ENCODE peak calls at places on chromosome 6, in eight cellular contexts. N is lung; G is CD8-positive, alpha-beta memory T cell; C is transverse colon; R is psoas muscle; P is mammary epithelial cell; M is heart right ventricle; S is AG04450. B is an unnamed sample.

GRCh38 chr6:40187654-40188053 is 253.4 kb upstream of the MOCS1 start:
- DNase-seq in R (no peak), M (no peak), G (no peak), S (no peak), N (no peak), P (no peak), C (no peak), B (no peak)

GRCh38 chr6:45759134-45759849 is 256.4 kb downstream of the CLIC5 start:
- DNase-seq in M (no peak), G (no peak), N (no peak), R (no peak), C (no peak), S (no peak), P (no peak), B (no peak)

GRCh38 chr6:168637853-168638252 is 196.9 kb downstream of the SMOC2 start:
- DNase-seq in P (no peak), S (no peak), M (no peak), N (no peak), G (no peak), C (peak; percentile 65), R (no peak), B (no peak)

GRCh38 chr6:149566372-149567193 is at the start of gene GINM1:
- DNase-seq in P (peak; percentile 46), N (peak; percentile 41), G (peak; percentile 68), C (peak; percentile 66), S (no peak), M (peak; percentile 59), R (peak; percentile 59), B (no peak)

GRCh38 chr6:147061152-147061551 is 143.1 kb upstream of the STXBP5 start:
- DNase-seq in G (no peak), R (no peak), M (no peak), N (no peak), P (no peak), C (no peak), S (no peak), B (no peak)

GRCh38 chr6:127484207-127484858 is 25.1 kb upstream of the KIAA0408 start:
- DNase-seq in M (no peak), S (no peak), G (no peak), N (no peak), C (no peak), P (peak; percentile 45), R (no peak), B (no peak)

GRCh38 chr6:20905377-20905776 is 371.1 kb downstream of the CDKAL1 start:
- DNase-seq in G (no peak), P (no peak), M (no peak), R (no peak), N (no peak), S (no peak), C (no peak), B (no peak)

GRCh38 chr6:89081423-89082322 is 1.1 kb downstream of the PNRC1 start:
- DNase-seq in C (peak; percentile 99), R (peak; percentile 100), P (peak; percentile 92), S (peak; percentile 91), G (peak; percentile 99), M (peak; percentile 100), N (peak; percentile 99), B (peak; percentile 98)

GRCh38 chr6:15575357-15576037 is 87.3 kb downstream of the DTNBP1 start:
- DNase-seq in P (no peak), R (no peak), C (no peak), S (no peak), M (no peak), N (no peak), G (no peak), B (no peak)

GRCh38 chr6:90343581-90343980 is 46.9 kb upstream of the BACH2 start:
- DNase-seq in G (no peak), M (no peak), P (no peak), N (no peak), R (peak; percentile 20), C (no peak), S (no peak), B (no peak)

GRCh38 chr6:152099816-152100618 is 292.5 kb downstream of the ESR1 start:
- DNase-seq in G (no peak), R (peak; percentile 56), N (peak; percentile 46), P (peak; percentile 51), M (peak; percentile 41), S (no peak), C (peak; percentile 10), B (no peak)

GRCh38 chr6:29727637-29728036 is 4.4 kb downstream of the HLA-F start:
- DNase-seq in M (no peak), N (no peak), P (no peak), S (no peak), R (no peak), G (no peak), C (no peak), B (no peak)
- H3K27ac ChIP-seq in M (no peak overlapping the region), N (no peak overlapping the region), P (no peak overlapping the region), S (no peak overlapping the region), R (no peak overlapping the region), G (no peak overlapping the region), C (no peak overlapping the region), B (no peak overlapping the region)

GRCh38 chr6:144781836-144782235 is 496.7 kb downstream of the UTRN start:
- DNase-seq in G (no peak), M (no peak), C (no peak), S (no peak), R (no peak), N (no peak), P (no peak), B (no peak)

GRCh38 chr6:144778773-144779531 is 493.8 kb downstream of the UTRN start:
- DNase-seq in S (no peak), N (no peak), C (no peak), R (no peak), G (no peak), P (peak; percentile 6), M (no peak), B (no peak)

GRCh38 chr6:144776031-144776819 is 491.1 kb downstream of the UTRN start:
- DNase-seq in S (no peak), G (no peak), R (no peak), C (no peak), P (no peak), N (no peak), M (no peak), B (no peak)

GRCh38 chr6:144778056-144778455 is 492.9 kb downstream of the UTRN start:
- DNase-seq in C (no peak), S (no peak), R (no peak), P (no peak), N (no peak), G (no peak), M (no peak), B (no peak)

GRCh38 chr6:144777249-144777648 is 492.1 kb downstream of the UTRN start:
- DNase-seq in S (no peak), P (no peak), M (no peak), N (no peak), R (no peak), C (no peak), G (no peak), B (no peak)
- H3K27ac ChIP-seq in S (no peak overlapping the region), P (no peak overlapping the region), M (no peak overlapping the region), N (no peak overlapping the region), R (no peak overlapping the region), C (no peak overlapping the region), G (no peak overlapping the region), B (no peak overlapping the region)

DNA sequence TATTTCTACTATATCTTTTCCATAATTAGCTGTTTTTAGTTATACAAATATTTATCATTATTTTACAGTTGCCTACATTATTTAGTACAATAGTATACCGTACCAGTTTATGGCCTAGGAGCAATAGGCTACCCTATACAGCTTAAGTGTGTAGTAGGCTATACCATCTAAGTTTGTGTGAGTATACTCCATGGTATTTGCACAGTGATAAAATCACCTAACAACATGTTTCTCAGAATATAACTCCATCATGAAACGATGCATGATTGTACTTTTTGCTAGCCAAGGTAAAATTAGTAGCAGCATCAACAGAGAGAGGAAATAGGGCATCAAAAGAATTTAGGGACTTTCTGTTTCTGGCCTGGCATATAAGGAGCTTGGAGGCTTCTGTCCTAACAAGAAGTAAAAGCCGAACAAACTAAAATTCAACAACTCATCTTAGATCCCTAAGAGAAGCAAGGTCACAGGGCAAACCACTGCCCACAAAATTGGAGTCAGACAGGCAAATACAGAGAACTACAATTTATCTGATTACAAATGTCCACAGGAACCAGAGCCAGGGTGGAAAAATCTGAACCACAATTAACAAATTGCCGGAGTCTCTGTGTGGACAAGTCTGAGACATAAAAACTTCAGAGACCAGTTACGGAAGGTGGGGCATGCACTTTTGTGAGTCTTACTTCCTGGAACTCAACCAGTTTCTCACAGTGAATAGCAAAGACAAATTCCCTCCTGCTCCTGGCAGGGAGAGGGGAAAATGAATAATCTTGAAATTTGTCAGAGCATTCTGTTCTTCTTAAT is 671.4 kb downstream of the RFPL4B start:
- DNase-seq in G (no peak), P (peak; percentile 93), R (no peak), N (no peak), C (peak; percentile 27), S (no peak), M (no peak), B (no peak)
- H3K27ac ChIP-seq in G (no peak overlapping the region), P (peak overlapping the region; percentile 19), R (no peak overlapping the region), N (peak overlapping the region; percentile 33), C (peak overlapping the region; percentile 59), S (no peak overlapping the region), M (peak overlapping the region; percentile 44), B (no peak overlapping the region)

GRCh38 chr6:42103218-42103617 is 39.2 kb downstream of the C6orf132 start:
- DNase-seq in C (peak; percentile 59), N (no peak), R (no peak), S (no peak), M (no peak), P (no peak), G (no peak), B (no peak)
- H3K27ac ChIP-seq in C (peak overlapping the region; percentile 23), N (no peak overlapping the region), R (no peak overlapping the region), S (no peak overlapping the region), M (peak overlapping the region; percentile 49), P (no peak overlapping the region), G (no peak overlapping the region), B (no peak overlapping the region)